ENCODE peak calls at places on chromosomes 11 and 22, in five cellular contexts. R, L, V, D and U are unnamed samples.

GRCh38 chr11:134639586-134640330 is 227.7 kb upstream of the B3GAT1 start:
- DNase-seq in R (peak; percentile 40), L (no peak), V (no peak), D (peak; percentile 55), U (no peak)

GRCh38 chr11:109439684-109440083 is 17.7 kb downstream of the C11orf87 start:
- DNase-seq in R (no peak), L (no peak), V (no peak), D (no peak), U (no peak)

GRCh38 chr22:28398987-28399386 is 280.7 kb downstream of the TTC28 start:
- DNase-seq in R (no peak), L (no peak), V (no peak), D (no peak), U (no peak)

GRCh38 chr11:134120143-134120850 is 51.4 kb downstream of the JAM3 start:
- DNase-seq in R (no peak), L (peak; percentile 54), V (no peak), D (no peak), U (no peak)

GRCh38 chr22:45263790-45264269 is 20.9 kb upstream of the UPK3A start:
- DNase-seq in R (peak; percentile 66), L (peak; percentile 79), V (no peak), D (peak; percentile 85), U (no peak)

GRCh38 chr22:33923660-33924246 is 3.5 kb upstream of the LARGE1 start:
- DNase-seq in R (peak; percentile 73), L (peak; percentile 53), V (peak; percentile 29), D (no peak), U (peak; percentile 54)

GRCh38 chr11:22922672-22923071 is 62.4 kb upstream of the CCDC179 start:
- DNase-seq in R (no peak), L (no peak), V (no peak), D (no peak), U (no peak)

GRCh38 chr11:13207665-13208594 is 69.7 kb upstream of the BMAL1 start:
- DNase-seq in R (peak; percentile 37), L (no peak), V (no peak), D (no peak), U (no peak)

GRCh38 chr11:42778193-42778592 is 533.6 kb upstream of the API5 start:
- DNase-seq in R (no peak), L (no peak), V (no peak), D (no peak), U (no peak)

GRCh38 chr22:19607198-19608113 is 83.2 kb upstream of the CLDN5 start:
- DNase-seq in R (peak; percentile 20), L (peak; percentile 56), V (no peak), D (no peak), U (no peak)

GRCh38 chr11:111737877-111738205 is 28.3 kb downstream of the PPP2R1B start:
- DNase-seq in R (no peak), L (no peak), V (no peak), D (no peak), U (no peak)

GRCh38 chr11:8283510-8284272 is 20.0 kb upstream of the LMO1 start:
- DNase-seq in R (no peak), L (no peak), V (no peak), D (peak; percentile 76), U (no peak)

GRCh38 chr11:118528511-118528910 is 1.2 kb downstream of the TTC36 start:
- DNase-seq in R (no peak), L (no peak), V (no peak), D (no peak), U (no peak)

GRCh38 chr11:66231561-66231960 is 36.9 kb upstream of the RAB1B start:
- DNase-seq in R (no peak), L (no peak), V (no peak), D (no peak), U (no peak)

GRCh38 chr11:34344410-34345011 is 13.3 kb downstream of the ABTB2 start:
- DNase-seq in R (no peak), L (peak; percentile 31), V (no peak), D (no peak), U (no peak)

GRCh38 chr11:20443596-20443995 is 56.1 kb downstream of the PRMT3 start:
- DNase-seq in R (no peak), L (no peak), V (no peak), D (no peak), U (no peak)

GRCh38 chr11:79006854-79007253 is 432.2 kb upstream of the NARS2 start:
- DNase-seq in R (no peak), L (no peak), V (no peak), D (no peak), U (no peak)

GRCh38 chr22:27687984-27688545 is 113.5 kb downstream of the MN1 start:
- DNase-seq in R (no peak), L (no peak), V (no peak), D (no peak), U (no peak)

GRCh38 chr11:129460714-129461113 is 85.1 kb downstream of the BARX2 start:
- DNase-seq in R (no peak), L (no peak), V (no peak), D (no peak), U (no peak)

GRCh38 chr11:18203723-18204122 is 31.1 kb downstream of the MRGPRX4 start:
- DNase-seq in R (no peak), L (no peak), V (peak; percentile 34), D (no peak), U (no peak)

GRCh38 chr11:128725630-128726461 is 32.0 kb downstream of the FLI1 start:
- DNase-seq in R (no peak), L (no peak), V (no peak), D (peak; percentile 80), U (peak; percentile 89)

GRCh38 chr11:12269104-12269441 is 108.3 kb upstream of the PARVA start:
- DNase-seq in R (no peak), L (no peak), V (no peak), D (no peak), U (no peak)

GRCh38 chr11:75591371-75591770 is 29.3 kb downstream of the SERPINH1 start:
- DNase-seq in R (no peak), L (no peak), V (no peak), D (no peak), U (no peak)

GRCh38 chr11:19027829-19028595 is 32.5 kb downstream of the MRGPRX2 start:
- DNase-seq in R (no peak), L (no peak), V (no peak), D (no peak), U (no peak)

GRCh38 chr11:9750551-9750950 is 86.7 kb downstream of the SWAP70 start:
- DNase-seq in R (no peak), L (no peak), V (no peak), D (no peak), U (no peak)

GRCh38 chr22:21951931-21952465 is 650 bp downstream of the PPM1F start:
- DNase-seq in R (peak; percentile 53), L (peak; percentile 35), V (no peak), D (peak; percentile 91), U (no peak)

GRCh38 chr22:50146440-50147228 is 23.9 kb upstream of the PANX2 start:
- DNase-seq in R (peak; percentile 60), L (peak; percentile 23), V (no peak), D (no peak), U (no peak)

GRCh38 chr11:128302425-128303186 is 284.8 kb downstream of the ETS1 start:
- DNase-seq in R (no peak), L (no peak), V (no peak), D (no peak), U (peak; percentile 63)

GRCh38 chr11:123144707-123145106 is 50.3 kb downstream of the CLMP start:
- DNase-seq in R (no peak), L (no peak), V (no peak), D (no peak), U (no peak)

GRCh38 chr11:32939046-32939445 is 46.4 kb downstream of the QSER1 start:
- DNase-seq in R (no peak), L (no peak), V (peak; percentile 15), D (no peak), U (no peak)

GRCh38 chr22:48057116-48057835 is 1294.8 kb downstream of the TBC1D22A start:
- DNase-seq in R (no peak), L (no peak), V (no peak), D (no peak), U (no peak)

GRCh38 chr11:61650781-61651571 is 29.2 kb upstream of the DAGLA start:
- DNase-seq in R (peak; percentile 67), L (peak; percentile 93), V (no peak), D (peak; percentile 80), U (no peak)

GRCh38 chr11:2133481-2134021 is 5.6 kb downstream of the IGF2 start:
- DNase-seq in R (no peak), L (no peak), V (no peak), D (no peak), U (no peak)

GRCh38 chr11:73240190-73240781 is 22.2 kb downstream of the P2RY2 start:
- DNase-seq in R (no peak), L (peak; percentile 92), V (no peak), D (peak; percentile 66), U (no peak)